ENCODE peak calls at places on chromosomes 3 and 15, in eight cellular contexts. G, E, T, M, P, V, J and R are unnamed samples.

GRCh38 chr3:88795502-88795901 is 311.9 kb upstream of the EPHA3 start:
- DNase-seq in G (no peak), E (no peak), T (no peak), M (no peak), P (no peak), V (no peak), J (no peak), R (no peak)

GRCh38 chr3:25474000-25474399 is 45.9 kb downstream of the RARB start:
- DNase-seq in G (no peak), E (no peak), T (no peak), M (no peak), P (no peak), V (no peak), J (no peak), R (no peak)

GRCh38 chr3:154952538-154952937 is 127.6 kb upstream of the MME start:
- DNase-seq in G (no peak), E (no peak), T (no peak), M (no peak), P (no peak), V (no peak), J (no peak), R (no peak)

GRCh38 chr3:65953301-65953812 is 85.4 kb downstream of the MAGI1 start:
- DNase-seq in G (no peak), E (peak; percentile 86), T (no peak), M (peak; percentile 92), P (peak; percentile 63), V (peak; percentile 96), J (peak; percentile 80), R (no peak)

GRCh38 chr15:42033214-42033873 is 12.5 kb upstream of the PLA2G4E start:
- DNase-seq in G (no peak), E (no peak), T (no peak), M (no peak), P (no peak), V (no peak), J (no peak), R (no peak)

GRCh38 chr3:49674491-49674983 is 386 bp downstream of the APEH start:
- DNase-seq in G (peak; percentile 40), E (peak; percentile 38), T (no peak), M (no peak), P (peak; percentile 53), V (no peak), J (no peak), R (no peak)

GRCh38 chr3:141289228-141289772 is 57.7 kb downstream of the PXYLP1 start:
- DNase-seq in G (no peak), E (no peak), T (no peak), M (no peak), P (no peak), V (peak; percentile 43), J (no peak), R (no peak)

GRCh38 chr3:176172430-176172954 is 1024.8 kb downstream of the TBL1XR1 start:
- DNase-seq in G (no peak), E (no peak), T (no peak), M (no peak), P (no peak), V (no peak), J (no peak), R (no peak)

GRCh38 chr3:48877671-48878070 is 21.0 kb downstream of the SLC25A20 start:
- DNase-seq in G (no peak), E (no peak), T (no peak), M (no peak), P (no peak), V (no peak), J (no peak), R (no peak)

GRCh38 chr3:125478321-125478720 is 41.7 kb downstream of the SNX4 start:
- DNase-seq in G (no peak), E (no peak), T (no peak), M (no peak), P (no peak), V (no peak), J (no peak), R (no peak)

GRCh38 chr15:31372635-31373091 is 46.0 kb downstream of the KLF13 start:
- DNase-seq in G (peak; percentile 55), E (no peak), T (no peak), M (no peak), P (peak; percentile 62), V (peak; percentile 70), J (no peak), R (peak; percentile 83)

GRCh38 chr15:52567886-52568568 is 803 bp downstream of the ARPP19 start:
- DNase-seq in G (no peak), E (peak; percentile 61), T (peak; percentile 35), M (peak; percentile 42), P (peak; percentile 43), V (peak; percentile 72), J (peak; percentile 74), R (no peak)

GRCh38 chr3:156657862-156658731 is 16.3 kb upstream of the TIPARP start:
- DNase-seq in G (no peak), E (peak; percentile 36), T (no peak), M (no peak), P (no peak), V (no peak), J (no peak), R (no peak)

GRCh38 chr15:84765675-84766074 is 17.3 kb downstream of the ZNF592 start:
- DNase-seq in G (no peak), E (no peak), T (no peak), M (no peak), P (no peak), V (no peak), J (no peak), R (no peak)

GRCh38 chr3:4750306-4751056 is 228.8 kb upstream of the BHLHE40 start:
- DNase-seq in G (peak; percentile 86), E (no peak), T (no peak), M (no peak), P (peak; percentile 61), V (peak; percentile 61), J (no peak), R (peak; percentile 60)

GRCh38 chr3:130604806-130605205 is 87.8 kb downstream of the COL6A6 start:
- DNase-seq in G (no peak), E (no peak), T (no peak), M (no peak), P (no peak), V (no peak), J (no peak), R (no peak)

GRCh38 chr3:45712434-45713110 is 23.4 kb downstream of the SACM1L start:
- DNase-seq in G (no peak), E (no peak), T (no peak), M (no peak), P (no peak), V (no peak), J (no peak), R (no peak)

GRCh38 chr15:26893351-26894065 is 26.6 kb downstream of the GABRA5 start:
- DNase-seq in G (no peak), E (no peak), T (no peak), M (no peak), P (no peak), V (no peak), J (no peak), R (no peak)

GRCh38 chr15:71195242-71195641 is 80.0 kb downstream of the THSD4 start:
- DNase-seq in G (no peak), E (no peak), T (peak; percentile 60), M (no peak), P (no peak), V (no peak), J (no peak), R (no peak)

GRCh38 chr3:148006508-148006907 is 597.3 kb downstream of the ZIC1 start:
- DNase-seq in G (no peak), E (no peak), T (no peak), M (no peak), P (no peak), V (no peak), J (no peak), R (no peak)

GRCh38 chr15:50354838-50355611 is at the start of gene GABPB1:
- DNase-seq in G (peak; percentile 82), E (peak; percentile 89), T (peak; percentile 83), M (peak; percentile 75), P (peak; percentile 87), V (peak; percentile 89), J (peak; percentile 91), R (peak; percentile 91)
- TF ChIP-seq POLR2A in G (peak; percentile 58), E (peak; percentile 84), T (peak; percentile 97), M (peak; percentile 68), P (peak; percentile 27), V (peak; percentile 71), J (peak; percentile 14), R (peak; percentile 33)

GRCh38 chr15:40106203-40107161 is 2.2 kb downstream of the BMF start:
- DNase-seq in G (peak; percentile 86), E (peak; percentile 85), T (peak; percentile 54), M (peak; percentile 83), P (peak; percentile 69), V (peak; percentile 86), J (peak; percentile 67), R (no peak)
- H3K4me3 ChIP-seq in G (peak overlapping the region; percentile 10), E (no peak overlapping the region), T (no peak overlapping the region), M (peak overlapping the region; percentile 87), P (no peak overlapping the region), V (peak overlapping the region; percentile 99), J (peak overlapping the region; percentile 69), R (peak overlapping the region; percentile 12)

GRCh38 chr15:59830143-59830542 is 141.0 kb upstream of the BNIP2 start:
- DNase-seq in G (no peak), E (no peak), T (no peak), M (no peak), P (no peak), V (no peak), J (no peak), R (no peak)
- H3K4me1 ChIP-seq in G (no peaks in the 10 kb centered on the region), E (no peaks in the 10 kb centered on the region), T (no peaks in the 10 kb centered on the region), M (no peaks in the 10 kb centered on the region), P (no peaks in the 10 kb centered on the region), V (no peaks in the 10 kb centered on the region), J (no peaks in the 10 kb centered on the region), R (no peaks in the 10 kb centered on the region)

GRCh38 chr15:72379856-72380255 is 4.0 kb upstream of the HEXA start:
- DNase-seq in G (no peak), E (no peak), T (no peak), M (no peak), P (no peak), V (no peak), J (no peak), R (no peak)
- TF ChIP-seq POLR2A in G (no peak), E (no peak), T (no peak), M (no peak), P (no peak), V (no peak), J (no peak), R (no peak)

GRCh38 chr3:196970547-196971093 is 2.0 kb upstream of the PIGZ start:
- DNase-seq in G (no peak), E (no peak), T (no peak), M (no peak), P (no peak), V (no peak), J (no peak), R (no peak)
- H3K4me3 ChIP-seq in G (no peak overlapping the region), E (no peak overlapping the region), T (no peak overlapping the region), M (no peak overlapping the region), P (no peak overlapping the region), V (no peak overlapping the region), J (no peak overlapping the region), R (no peak overlapping the region)

DNA sequence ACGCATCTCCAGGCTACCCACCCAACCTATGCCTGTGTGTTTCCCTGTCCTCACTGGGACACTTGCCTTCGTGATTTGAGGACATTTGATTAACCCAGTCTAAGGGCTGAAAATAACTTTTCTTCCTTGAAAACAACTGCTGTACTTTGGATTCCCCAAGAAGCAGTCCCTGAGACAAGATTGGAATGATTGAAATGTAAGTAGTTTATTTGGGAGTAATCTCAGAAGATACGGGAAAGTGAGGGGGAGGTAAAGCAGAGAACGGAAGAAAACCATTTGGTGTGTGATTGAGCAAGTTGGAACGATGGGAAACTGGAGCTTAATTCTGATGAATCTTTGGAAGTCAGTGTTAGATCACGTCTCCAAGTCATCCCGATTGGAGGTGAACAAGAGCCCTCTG is 143.8 kb upstream of the LMCD1 start:
- DNase-seq in G (no peak), E (no peak), T (no peak), M (no peak), P (no peak), V (no peak), J (no peak), R (no peak)
- H3K4me1 ChIP-seq in G (no peaks in the 10 kb centered on the region), E (no peaks in the 10 kb centered on the region), T (no peaks in the 10 kb centered on the region), M (no peaks in the 10 kb centered on the region), P (no peaks in the 10 kb centered on the region), V (no peaks in the 10 kb centered on the region), J (no peaks in the 10 kb centered on the region), R (no peaks in the 10 kb centered on the region)